ENCODE peak calls at places on chromosomes 6 and 20, in nine cellular contexts. A, H, Y, E, O, Z, D, R and K are unnamed samples.

GRCh38 chr6:156809034-156809433 is 31.9 kb downstream of the ARID1B start:
- DNase-seq in A (no peak), H (peak), Y (no peak), E (peak), O (peak), Z (no peak), D (peak), R (peak), K (no peak)

GRCh38 chr6:10402648-10403311 is 12.1 kb downstream of the TFAP2A start:
- DNase-seq in A (no peak), H (no peak), Y (no peak), E (no peak), O (no peak), Z (no peak), D (peak), R (no peak), K (no peak)

GRCh38 chr6:83430606-83431544 is at the start of gene ME1:
- DNase-seq in A (peak), H (peak), Y (peak), E (peak), O (peak), Z (no peak), D (peak), R (peak), K (peak)

GRCh38 chr20:18585134-18585533 is 2.7 kb upstream of the DTD1 start:
- DNase-seq in A (no peak), H (no peak), Y (no peak), E (peak), O (peak), Z (no peak), D (peak), R (peak), K (no peak)

GRCh38 chr6:30752164-30752927 is 8.0 kb upstream of the IER3 start:
- DNase-seq in A (no peak), H (peak), Y (no peak), E (peak), O (peak), Z (no peak), D (peak), R (peak), K (no peak)

GRCh38 chr20:41783423-41784220 is 165.4 kb upstream of the CHD6 start:
- DNase-seq in A (no peak), H (no peak), Y (no peak), E (no peak), O (no peak), Z (no peak), D (no peak), R (no peak), K (no peak)

GRCh38 chr6:105781248-105781647 is 304.9 kb upstream of the PRDM1 start:
- DNase-seq in A (no peak), H (no peak), Y (no peak), E (no peak), O (no peak), Z (peak), D (no peak), R (no peak), K (no peak)

GRCh38 chr6:137892271-137892708 is 25.2 kb downstream of the TNFAIP3 start:
- DNase-seq in A (no peak), H (no peak), Y (no peak), E (peak), O (peak), Z (no peak), D (no peak), R (peak), K (no peak)

GRCh38 chr20:46108976-46109375 is 9.1 kb upstream of the CD40 start:
- DNase-seq in A (no peak), H (no peak), Y (no peak), E (no peak), O (no peak), Z (no peak), D (no peak), R (no peak), K (no peak)

GRCh38 chr20:51487525-51488279 is 54.8 kb downstream of the NFATC2 start:
- DNase-seq in A (no peak), H (no peak), Y (no peak), E (peak), O (peak), Z (no peak), D (peak), R (peak), K (no peak)

GRCh38 chr6:137416376-137417109 is 77.7 kb downstream of the OLIG3 start:
- DNase-seq in A (no peak), H (no peak), Y (no peak), E (peak), O (peak), Z (no peak), D (peak), R (peak), K (no peak)

GRCh38 chr20:38893485-38894090 is 32.6 kb upstream of the FAM83D start:
- DNase-seq in A (peak), H (peak), Y (peak), E (peak), O (peak), Z (peak), D (peak), R (peak), K (peak)

GRCh38 chr6:48766349-48766748 is 655.4 kb upstream of the PTCHD4 start:
- DNase-seq in A (no peak), H (no peak), Y (no peak), E (peak), O (peak), Z (no peak), D (no peak), R (peak), K (no peak)

GRCh38 chr6:21360353-21360752 is 233.2 kb upstream of the SOX4 start:
- DNase-seq in A (no peak), H (no peak), Y (no peak), E (no peak), O (no peak), Z (no peak), D (peak), R (no peak), K (no peak)